ENCODE peak calls at places on chromosomes 3 and 15, in six cellular contexts. S is activated CD8-positive, alpha-beta T cell treated with anti-CD3 and anti-CD28 coated beads for 36 hours; W is lower lobe of right lung; X is gastroesophageal sphincter; T is left cardiac atrium; K is body of pancreas. G is an unnamed sample.

GRCh38 chr15:52107238-52107637 is 5.3 kb downstream of the BCL2L10 start:
- ATAC-seq in S (no peak), W (no peak), X (no peak), T (no peak), K (no peak), G (no peak)

GRCh38 chr15:64354683-64355558 is 1.1 kb downstream of the CSNK1G1 start:
- ATAC-seq in S (peak), W (peak), X (no peak), T (peak), K (no peak), G (peak)

GRCh38 chr15:39987831-39988230 is 51.1 kb downstream of the SRP14 start:
- ATAC-seq in S (no peak), W (no peak), X (no peak), T (no peak), K (no peak), G (no peak)

GRCh38 chr3:123412811-123413588 is 35.9 kb downstream of the ADCY5 start:
- ATAC-seq in S (no peak), W (no peak), X (peak), T (peak), K (no peak), G (no peak)

GRCh38 chr15:100769975-100770340 is 109.7 kb upstream of the ALDH1A3 start:
- ATAC-seq in S (no peak), W (no peak), X (no peak), T (no peak), K (no peak), G (no peak)

GRCh38 chr3:111809196-111809595 is 49.9 kb upstream of the PHLDB2 start:
- ATAC-seq in S (no peak), W (peak), X (no peak), T (no peak), K (no peak), G (no peak)

GRCh38 chr3:68996356-68996995 is 17.0 kb downstream of the EOGT start:
- ATAC-seq in S (no peak), W (no peak), X (no peak), T (peak), K (no peak), G (peak)

GRCh38 chr3:5296362-5296761 is 108.9 kb downstream of the EDEM1 start:
- ATAC-seq in S (peak), W (no peak), X (no peak), T (no peak), K (no peak), G (no peak)

GRCh38 chr15:68699881-68700394 is 120.8 kb downstream of the ANP32A start:
- ATAC-seq in S (no peak), W (peak), X (peak), T (peak), K (no peak), G (no peak)

GRCh38 chr3:10928396-10928960 is 64.1 kb upstream of the SLC6A1 start:
- ATAC-seq in S (no peak), W (no peak), X (no peak), T (no peak), K (no peak), G (peak)

GRCh38 chr3:173789530-173789929 is 392.0 kb downstream of the NLGN1 start:
- ATAC-seq in S (no peak), W (no peak), X (no peak), T (peak), K (no peak), G (no peak)

GRCh38 chr3:129352650-129353588 is 74.2 kb downstream of the HMCES start:
- ATAC-seq in S (no peak), W (no peak), X (peak), T (no peak), K (peak), G (no peak)

GRCh38 chr3:17894434-17895060 is 152.1 kb upstream of the TBC1D5 start:
- ATAC-seq in S (peak), W (peak), X (no peak), T (no peak), K (peak), G (peak)

GRCh38 chr3:179194931-179195330 is 46.8 kb downstream of the PIK3CA start:
- ATAC-seq in S (no peak), W (peak), X (no peak), T (no peak), K (no peak), G (no peak)

GRCh38 chr15:35305906-35306305 is 220.8 kb upstream of the NANOGP8 start:
- ATAC-seq in S (no peak), W (no peak), X (no peak), T (peak), K (no peak), G (peak)

GRCh38 chr3:147361671-147362420 is 44.5 kb downstream of the ZIC4 start:
- ATAC-seq in S (no peak), W (no peak), X (no peak), T (no peak), K (no peak), G (no peak)

GRCh38 chr15:31525988-31526665 is 199.5 kb downstream of the KLF13 start:
- ATAC-seq in S (no peak), W (no peak), X (no peak), T (no peak), K (no peak), G (no peak)

GRCh38 chr3:102124301-102125158 is 275.2 kb downstream of the NFKBIZ start:
- ATAC-seq in S (no peak), W (peak), X (peak), T (peak), K (peak), G (peak)

GRCh38 chr3:8658326-8659212 is 14.0 kb upstream of the SSUH2 start:
- ATAC-seq in S (no peak), W (peak), X (peak), T (peak), K (peak), G (peak)

GRCh38 chr3:68363801-68364200 is 568.5 kb downstream of the TAFA4 start:
- ATAC-seq in S (no peak), W (no peak), X (no peak), T (no peak), K (no peak), G (no peak)

GRCh38 chr3:58048301-58048700 is 40.1 kb downstream of the FLNB start:
- ATAC-seq in S (no peak), W (peak), X (peak), T (peak), K (peak), G (no peak)

GRCh38 chr15:83380026-83380425 is 67.1 kb upstream of the SH3GL3 start:
- ATAC-seq in S (no peak), W (no peak), X (no peak), T (no peak), K (no peak), G (peak)

GRCh38 chr3:15973930-15974329 is 176.2 kb upstream of the ANKRD28 start:
- ATAC-seq in S (no peak), W (peak), X (no peak), T (no peak), K (no peak), G (no peak)

GRCh38 chr15:78000927-78001249 is 76.6 kb downstream of the TBC1D2B start:
- ATAC-seq in S (no peak), W (no peak), X (no peak), T (no peak), K (no peak), G (no peak)

GRCh38 chr3:189324538-189325138 is 152.9 kb downstream of the TPRG1 start:
- ATAC-seq in S (peak), W (peak), X (no peak), T (peak), K (peak), G (peak)

GRCh38 chr3:196047391-196048030 is 34.4 kb downstream of the TFRC start:
- ATAC-seq in S (no peak), W (no peak), X (no peak), T (no peak), K (no peak), G (no peak)

GRCh38 chr3:165336786-165337185 is 140.6 kb upstream of the SLITRK3 start:
- ATAC-seq in S (no peak), W (no peak), X (no peak), T (no peak), K (no peak), G (no peak)

G was measured in esophagus mucosa.